ENCODE peak calls at places on chromosome X, in six cellular contexts. O is pancreas, F is NCI-H187, W is smooth muscle cell of the brain vasculature, X is kidney tubule cell, Y is NCI-H1105. S is an unnamed sample.
A peak's percentile ranks its signal among the peaks of the same experiment; 100 is the strongest.

GRCh38 chrX:68929332-68930150 is 100.7 kb downstream of the EFNB1 start:
- DNase-seq in W (no peak), Y (no peak), X (peak; percentile 81), F (no peak), O (no peak), S (no peak)

GRCh38 chrX:11647048-11647650 is 18.6 kb downstream of the ARHGAP6 start:
- DNase-seq in W (no peak), Y (no peak), X (no peak), F (no peak), O (no peak), S (no peak)

GRCh38 chrX:12974217-12974796 is 603 bp upstream of the TMSB4X start:
- DNase-seq in X (peak; percentile 74), O (peak; percentile 58), Y (no peak), F (no peak), W (no peak), S (no peak)

GRCh38 chrX:47802589-47802988 is 34.1 kb upstream of the ZNF81 start:
- DNase-seq in O (no peak), F (no peak), X (peak; percentile 47), Y (peak; percentile 0), W (no peak), S (no peak)

GRCh38 chrX:48899078-48899410 is 1.3 kb downstream of the PQBP1 start:
- DNase-seq in W (no peak), Y (no peak), O (no peak), X (no peak), F (no peak), S (no peak)

GRCh38 chrX:42536286-42536685 is 241.7 kb downstream of the PPP1R2C start:
- DNase-seq in O (no peak), Y (no peak), X (peak; percentile 47), W (no peak), F (no peak), S (no peak)

GRCh38 chrX:154058207-154058997 is 38.7 kb upstream of the IRAK1 start:
- DNase-seq in W (no peak), Y (no peak), O (no peak), X (no peak), F (no peak), S (no peak)

GRCh38 chrX:314049-314448 is 4.5 kb downstream of the GTPBP6 start:
- DNase-seq in X (no peak), W (no peak), Y (no peak), O (peak; percentile 65), F (no peak), S (no peak)

GRCh38 chrX:12946838-12947544 is 27.9 kb upstream of the TMSB4X start:
- DNase-seq in Y (peak; percentile 15), X (peak; percentile 89), F (no peak), O (no peak), W (peak; percentile 53), S (peak; percentile 59)

GRCh38 chrX:140141444-140142029 is 176.2 kb upstream of the CXorf66 start:
- DNase-seq in Y (no peak), X (peak; percentile 24), W (no peak), O (no peak), F (no peak), S (no peak)

GRCh38 chrX:119477812-119478232 is 9.6 kb downstream of the SLC25A5 start:
- DNase-seq in F (no peak), O (no peak), W (peak; percentile 20), X (peak; percentile 63), Y (no peak), S (peak; percentile 65)

GRCh38 chrX:67408423-67409079 is 135.3 kb upstream of the AR start:
- DNase-seq in X (no peak), F (no peak), W (no peak), Y (no peak), O (peak; percentile 45), S (no peak)

GRCh38 chrX:39418132-39418935 is 617.1 kb downstream of the MID1IP1 start:
- DNase-seq in W (no peak), X (no peak), Y (no peak), F (no peak), O (no peak), S (no peak)

GRCh38 chrX:126836195-126836594 is 16.7 kb downstream of the PRR32 start:
- DNase-seq in Y (no peak), F (no peak), W (no peak), O (no peak), X (no peak), S (no peak)

GRCh38 chrX:9663216-9663615 is 102.4 kb downstream of the GPR143 start:
- DNase-seq in Y (no peak), F (no peak), X (no peak), O (no peak), W (no peak), S (no peak)

GRCh38 chrX:100316987-100317386 is 93.1 kb downstream of the PCDH19 start:
- DNase-seq in Y (peak; percentile 82), W (no peak), X (no peak), O (no peak), F (peak; percentile 66), S (no peak)

GRCh38 chrX:70960728-70961127 is 29.8 kb upstream of the SLC7A3 start:
- DNase-seq in O (no peak), W (no peak), F (no peak), X (no peak), Y (no peak), S (no peak)

GRCh38 chrX:54043696-54044125 is 562 bp downstream of the PHF8 start:
- DNase-seq in Y (no peak), X (peak; percentile 36), F (no peak), O (peak; percentile 81), W (no peak), S (no peak)

GRCh38 chrX:146090732-146091131 is 273.1 kb downstream of the SLITRK2 start:
- DNase-seq in X (no peak), W (no peak), Y (no peak), F (no peak), O (no peak), S (no peak)

GRCh38 chrX:46898207-46898606 is 14.0 kb upstream of the JADE3 start:
- DNase-seq in Y (no peak), O (no peak), F (no peak), W (no peak), X (no peak), S (no peak)

GRCh38 chrX:84133023-84133422 is 55.0 kb downstream of the RPS6KA6 start:
- DNase-seq in O (no peak), X (no peak), W (no peak), Y (no peak), F (no peak), S (no peak)

GRCh38 chrX:150848914-150849365 is 49.5 kb downstream of the CD99L2 start:
- DNase-seq in W (no peak), X (no peak), O (no peak), Y (peak; percentile 34), F (no peak), S (no peak)

GRCh38 chrX:103687073-103687695 is 685 bp upstream of the MORF4L2 start:
- DNase-seq in O (peak; percentile 92), F (peak; percentile 68), W (peak; percentile 55), X (peak; percentile 77), Y (peak; percentile 35), S (no peak)

GRCh38 chrX:10017866-10018265 is 50.7 kb downstream of the CLDN34 start:
- DNase-seq in Y (no peak), W (no peak), F (no peak), X (peak; percentile 87), O (no peak), S (peak; percentile 62)

GRCh38 chrX:70196961-70197805 is 19.9 kb downstream of the DGAT2L6 start:
- DNase-seq in O (no peak), Y (peak; percentile 14), F (peak; percentile 10), X (peak; percentile 70), W (no peak), S (no peak)

GRCh38 chrX:8845060-8845459 is 43.9 kb upstream of the FAM9A start:
- DNase-seq in F (no peak), W (no peak), X (peak; percentile 77), O (no peak), Y (no peak), S (no peak)

GRCh38 chrX:31269914-31270313 is 198.1 kb upstream of the FTHL17 start:
- DNase-seq in Y (no peak), O (no peak), W (no peak), F (no peak), X (no peak), S (no peak)

GRCh38 chrX:108268434-108269080 is 169.7 kb downstream of the COL4A6 start:
- DNase-seq in O (no peak), F (no peak), X (peak; percentile 49), Y (no peak), W (no peak), S (no peak)

GRCh38 chrX:68843992-68844391 is 15.2 kb downstream of the EFNB1 start:
- DNase-seq in W (no peak), O (no peak), Y (no peak), F (no peak), X (peak; percentile 21), S (no peak)

GRCh38 chrX:68443155-68443868 is 10.0 kb upstream of the OPHN1 start:
- DNase-seq in F (no peak), W (no peak), Y (no peak), O (no peak), X (peak; percentile 68), S (no peak)

GRCh38 chrX:135421537-135421931 is 210 bp upstream of the SMIM10L2A start:
- DNase-seq in W (peak; percentile 2), O (peak; percentile 95), X (peak; percentile 79), Y (peak; percentile 72), F (peak; percentile 40), S (peak; percentile 3)

GRCh38 chrX:45850775-45851433 is 650.2 kb upstream of the DIPK2B start:
- DNase-seq in X (peak; percentile 49), W (no peak), Y (peak; percentile 25), F (no peak), O (peak; percentile 43), S (no peak)

GRCh38 chrX:129876734-129877395 is 29.1 kb upstream of the UTP14A start:
- DNase-seq in X (peak; percentile 70), W (no peak), O (no peak), Y (no peak), F (peak; percentile 52), S (peak; percentile 9)

GRCh38 chrX:44735498-44735897 is 108.3 kb upstream of the DUSP21 start:
- DNase-seq in F (no peak), Y (no peak), W (no peak), X (no peak), O (no peak), S (no peak)

GRCh38 chrX:69029696-69030245 is 135.5 kb downstream of the PJA1 start:
- DNase-seq in F (no peak), W (no peak), O (no peak), Y (no peak), X (no peak), S (no peak)

GRCh38 chrX:31266172-31267076 is 194.6 kb upstream of the FTHL17 start:
- DNase-seq in Y (no peak), F (no peak), O (peak; percentile 83), X (peak; percentile 35), W (peak; percentile 6), S (no peak)

GRCh38 chrX:34341258-34341657 is 209.1 kb upstream of the FAM47A start:
- DNase-seq in W (no peak), F (no peak), Y (no peak), X (peak; percentile 2), O (no peak), S (no peak)

GRCh38 chrX:139762400-139763183 is 54.6 kb upstream of the MCF2 start:
- DNase-seq in O (no peak), X (no peak), Y (no peak), F (no peak), W (no peak), S (no peak)

GRCh38 chrX:95628796-95629195 is 1055.8 kb upstream of the DIAPH2 start:
- DNase-seq in X (no peak), F (no peak), W (no peak), O (no peak), Y (no peak), S (no peak)